ENCODE peak calls at places on chromosomes 6 and 20, in seven cellular contexts. One of them, this sample, is unnamed.

GRCh38 chr20:6120491-6120988 is 2.3 kb downstream of the FERMT1 start:
- DNase-seq in A673: peak; percentile 86
- DNase-seq in cardiac muscle cell: no peak
- DNase-seq in hepatocyte: no peak
- DNase-seq in GM06990: no peak
- DNase-seq in MM.1S: no peak
- DNase-seq in upper lobe of left lung: no peak
- DNase-seq in this sample: no peak

GRCh38 chr6:168216741-168217140 is 102.8 kb downstream of the DACT2 start:
- DNase-seq in A673: peak; percentile 67
- DNase-seq in cardiac muscle cell: no peak
- DNase-seq in hepatocyte: no peak
- DNase-seq in GM06990: no peak
- DNase-seq in MM.1S: no peak
- DNase-seq in upper lobe of left lung: no peak
- DNase-seq in this sample: no peak

GRCh38 chr6:145699462-145699861 is 35.9 kb downstream of the EPM2A start:
- DNase-seq in A673: no peak
- DNase-seq in cardiac muscle cell: no peak
- DNase-seq in hepatocyte: no peak
- DNase-seq in GM06990: no peak
- DNase-seq in MM.1S: no peak
- DNase-seq in upper lobe of left lung: no peak
- DNase-seq in this sample: no peak

GRCh38 chr20:44717986-44718385 is 2.8 kb downstream of the CCN5 start:
- DNase-seq in A673: no peak
- DNase-seq in cardiac muscle cell: no peak
- DNase-seq in hepatocyte: no peak
- DNase-seq in GM06990: no peak
- DNase-seq in MM.1S: no peak
- DNase-seq in upper lobe of left lung: no peak
- DNase-seq in this sample: no peak

GRCh38 chr6:15280023-15280422 is 34.2 kb downstream of the JARID2 start:
- DNase-seq in A673: no peak
- DNase-seq in cardiac muscle cell: no peak
- DNase-seq in hepatocyte: no peak
- DNase-seq in GM06990: no peak
- DNase-seq in MM.1S: no peak
- DNase-seq in upper lobe of left lung: no peak
- DNase-seq in this sample: no peak

GRCh38 chr6:156957931-156958547 is 180.9 kb downstream of the ARID1B start:
- DNase-seq in A673: no peak
- DNase-seq in cardiac muscle cell: no peak
- DNase-seq in hepatocyte: no peak
- DNase-seq in GM06990: no peak
- DNase-seq in MM.1S: no peak
- DNase-seq in upper lobe of left lung: no peak
- DNase-seq in this sample: no peak

GRCh38 chr6:163438940-163439335 is 24.4 kb downstream of the QKI start:
- DNase-seq in A673: peak; percentile 32
- DNase-seq in cardiac muscle cell: peak; percentile 58
- DNase-seq in hepatocyte: peak; percentile 16
- DNase-seq in GM06990: no peak
- DNase-seq in MM.1S: peak; percentile 75
- DNase-seq in upper lobe of left lung: no peak
- DNase-seq in this sample: no peak

GRCh38 chr6:69489970-69490369 is 306.8 kb downstream of the LMBRD1 start:
- DNase-seq in A673: no peak
- DNase-seq in cardiac muscle cell: no peak
- DNase-seq in hepatocyte: no peak
- DNase-seq in GM06990: peak; percentile 7
- DNase-seq in MM.1S: no peak
- DNase-seq in upper lobe of left lung: no peak
- DNase-seq in this sample: no peak

GRCh38 chr20:20395856-20396600 is 28.1 kb downstream of the INSM1 start:
- DNase-seq in A673: no peak
- DNase-seq in cardiac muscle cell: no peak
- DNase-seq in hepatocyte: no peak
- DNase-seq in GM06990: no peak
- DNase-seq in MM.1S: no peak
- DNase-seq in upper lobe of left lung: peak; percentile 67
- DNase-seq in this sample: peak; percentile 31

GRCh38 chr20:44646641-44647274 is 4.7 kb downstream of the ADA start:
- DNase-seq in A673: no peak
- DNase-seq in cardiac muscle cell: no peak
- DNase-seq in hepatocyte: no peak
- DNase-seq in GM06990: peak; percentile 76
- DNase-seq in MM.1S: peak; percentile 95
- DNase-seq in upper lobe of left lung: no peak
- DNase-seq in this sample: no peak

GRCh38 chr6:17865798-17866725 is 121.4 kb downstream of the KIF13A start:
- DNase-seq in A673: no peak
- DNase-seq in cardiac muscle cell: no peak
- DNase-seq in hepatocyte: peak; percentile 79
- DNase-seq in GM06990: no peak
- DNase-seq in MM.1S: no peak
- DNase-seq in upper lobe of left lung: no peak
- DNase-seq in this sample: no peak

GRCh38 chr20:46631212-46631869 is 19.9 kb downstream of the SLC13A3 start:
- DNase-seq in A673: no peak
- DNase-seq in cardiac muscle cell: no peak
- DNase-seq in hepatocyte: peak; percentile 53
- DNase-seq in GM06990: no peak
- DNase-seq in MM.1S: no peak
- DNase-seq in upper lobe of left lung: peak; percentile 36
- DNase-seq in this sample: no peak

GRCh38 chr20:49715466-49715865 is 1.8 kb upstream of the B4GALT5 start:
- DNase-seq in A673: no peak
- DNase-seq in cardiac muscle cell: no peak
- DNase-seq in hepatocyte: no peak
- DNase-seq in GM06990: no peak
- DNase-seq in MM.1S: no peak
- DNase-seq in upper lobe of left lung: no peak
- DNase-seq in this sample: no peak

GRCh38 chr20:49711331-49711987 is 2.2 kb downstream of the B4GALT5 start:
- DNase-seq in A673: no peak
- DNase-seq in cardiac muscle cell: no peak
- DNase-seq in hepatocyte: no peak
- DNase-seq in GM06990: no peak
- DNase-seq in MM.1S: no peak
- DNase-seq in upper lobe of left lung: no peak
- DNase-seq in this sample: no peak

GRCh38 chr20:49713779-49714712 is at the start of gene B4GALT5:
- DNase-seq in A673: peak; percentile 93
- DNase-seq in cardiac muscle cell: peak; percentile 94
- DNase-seq in hepatocyte: peak; percentile 91
- DNase-seq in GM06990: peak; percentile 87
- DNase-seq in MM.1S: peak; percentile 73
- DNase-seq in upper lobe of left lung: peak; percentile 96
- DNase-seq in this sample: peak; percentile 80

GRCh38 chr20:49712118-49712517 is 1.6 kb downstream of the B4GALT5 start:
- DNase-seq in A673: no peak
- DNase-seq in cardiac muscle cell: no peak
- DNase-seq in hepatocyte: no peak
- DNase-seq in GM06990: no peak
- DNase-seq in MM.1S: no peak
- DNase-seq in upper lobe of left lung: no peak
- DNase-seq in this sample: no peak

DNA sequence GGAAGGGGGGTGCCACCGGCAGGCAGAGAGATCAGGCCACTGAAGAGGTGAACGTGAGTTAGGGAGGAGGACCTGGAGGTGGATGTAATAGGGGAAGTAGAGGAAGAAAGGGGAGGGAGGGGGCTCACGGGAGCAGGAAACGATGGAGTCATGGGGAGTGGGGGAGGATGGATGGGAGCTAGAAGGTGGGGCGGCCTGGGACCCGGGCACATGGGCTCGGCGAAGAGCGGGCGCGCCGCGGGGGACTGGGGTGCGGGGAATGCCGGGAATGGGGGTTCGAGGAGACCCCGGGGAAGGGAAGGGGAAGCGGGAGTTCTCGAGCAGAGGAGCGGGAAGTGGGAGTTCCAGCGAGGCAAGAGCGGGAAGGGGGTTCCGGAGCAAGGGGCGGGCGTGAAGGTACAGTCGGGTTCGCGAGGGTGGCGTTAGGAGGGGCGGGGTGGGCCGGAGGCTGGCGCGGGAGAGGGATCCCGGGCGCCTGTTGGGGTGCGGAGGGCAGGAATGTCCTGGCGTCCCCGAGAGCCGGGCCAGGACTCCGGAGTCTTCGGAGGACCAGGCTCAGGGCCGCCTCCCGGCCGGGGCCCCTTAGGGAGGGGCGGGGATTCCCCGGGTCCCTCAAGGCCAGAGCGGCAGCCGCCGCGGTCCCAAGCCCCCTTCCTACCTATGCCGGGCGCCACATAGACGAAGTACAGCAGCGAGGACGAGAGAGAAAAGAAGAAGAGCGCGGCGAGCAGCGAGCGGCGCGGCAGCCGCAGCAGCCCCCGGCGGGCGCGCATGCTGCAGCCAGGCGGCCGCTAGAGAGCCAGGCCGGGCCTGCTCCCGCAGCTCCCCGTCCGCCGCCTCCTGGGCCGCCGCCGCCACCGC is 530 bp downstream of the B4GALT5 start:
- DNase-seq in A673: peak; percentile 36
- DNase-seq in cardiac muscle cell: peak; percentile 11
- DNase-seq in hepatocyte: peak; percentile 77
- DNase-seq in GM06990: peak; percentile 70
- DNase-seq in MM.1S: peak; percentile 27
- DNase-seq in upper lobe of left lung: peak; percentile 91
- DNase-seq in this sample: peak; percentile 7
- TF ChIP-seq CTCF in A673: no peak
- TF ChIP-seq CTCF in cardiac muscle cell: no peak
- TF ChIP-seq CTCF in hepatocyte: no peak
- TF ChIP-seq CTCF in GM06990: no peak
- TF ChIP-seq CTCF in MM.1S: no peak
- TF ChIP-seq CTCF in upper lobe of left lung: peak; percentile 27
- TF ChIP-seq CTCF in this sample: no peak

DNA sequence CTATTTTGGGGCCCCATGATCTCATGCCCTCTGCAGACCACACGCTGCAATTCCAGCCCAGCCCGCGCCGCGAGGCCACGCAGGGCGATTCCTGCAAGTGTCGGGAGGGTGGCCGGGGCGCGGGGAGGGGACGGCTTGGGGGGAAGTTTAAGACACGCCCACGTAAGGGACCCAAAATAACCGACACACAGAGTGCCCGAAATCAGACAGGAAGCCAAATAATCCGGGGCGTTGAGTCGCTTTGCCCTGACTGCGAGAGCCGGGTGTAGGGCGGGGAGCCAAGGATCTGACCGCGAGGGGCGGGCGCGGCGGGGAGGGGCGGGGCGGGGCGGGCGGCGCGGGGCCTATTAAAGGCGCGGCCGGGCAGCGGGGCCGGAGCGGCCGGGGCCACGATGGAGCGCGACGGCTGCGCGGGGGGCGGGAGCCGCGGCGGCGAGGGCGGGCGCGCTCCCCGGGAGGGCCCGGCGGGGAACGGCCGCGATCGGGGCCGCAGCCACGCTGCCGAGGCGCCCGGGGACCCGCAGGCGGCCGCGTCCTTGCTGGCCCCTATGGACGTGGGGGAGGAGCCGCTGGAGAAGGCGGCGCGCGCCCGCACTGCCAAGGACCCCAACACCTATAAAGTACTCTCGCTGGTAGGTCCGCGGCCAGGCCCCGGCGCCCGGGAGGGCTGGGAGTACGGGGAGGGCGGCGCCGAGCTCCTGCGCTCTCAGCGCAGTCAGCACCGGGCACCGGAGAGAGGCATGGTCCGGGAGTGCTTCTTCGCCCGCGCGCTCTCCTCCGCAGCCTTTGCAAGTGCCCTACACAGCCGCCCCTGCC is at the start of gene ENPP1:
- DNase-seq in A673: peak; percentile 76
- DNase-seq in cardiac muscle cell: peak; percentile 81
- DNase-seq in hepatocyte: peak; percentile 76
- DNase-seq in GM06990: peak; percentile 32
- DNase-seq in MM.1S: peak; percentile 91
- DNase-seq in upper lobe of left lung: peak; percentile 93
- DNase-seq in this sample: peak; percentile 61
- TF ChIP-seq CTCF in A673: peak; percentile 24
- TF ChIP-seq CTCF in cardiac muscle cell: peak; percentile 23
- TF ChIP-seq CTCF in hepatocyte: peak; percentile 37
- TF ChIP-seq CTCF in GM06990: no peak
- TF ChIP-seq CTCF in MM.1S: peak; percentile 47
- TF ChIP-seq CTCF in upper lobe of left lung: peak; percentile 37
- TF ChIP-seq CTCF in this sample: peak; percentile 44

GRCh38 chr6:119350202-119351004 is 842 bp upstream of the MAN1A1 start:
- DNase-seq in A673: peak; percentile 35
- DNase-seq in cardiac muscle cell: peak; percentile 22
- DNase-seq in hepatocyte: peak; percentile 68
- DNase-seq in GM06990: peak; percentile 63
- DNase-seq in MM.1S: peak; percentile 71
- DNase-seq in upper lobe of left lung: no peak
- DNase-seq in this sample: no peak
- TF ChIP-seq CTCF in A673: no peak
- TF ChIP-seq CTCF in cardiac muscle cell: no peak
- TF ChIP-seq CTCF in hepatocyte: no peak
- TF ChIP-seq CTCF in GM06990: no peak
- TF ChIP-seq CTCF in MM.1S: no peak
- TF ChIP-seq CTCF in upper lobe of left lung: no peak
- TF ChIP-seq CTCF in this sample: no peak

GRCh38 chr6:23277521-23278227 is 708.3 kb downstream of the HDGFL1 start:
- DNase-seq in A673: no peak
- DNase-seq in cardiac muscle cell: no peak
- DNase-seq in hepatocyte: no peak
- DNase-seq in GM06990: no peak
- DNase-seq in MM.1S: no peak
- DNase-seq in upper lobe of left lung: no peak
- DNase-seq in this sample: no peak
- TF ChIP-seq CTCF in A673: no peak
- TF ChIP-seq CTCF in cardiac muscle cell: no peak
- TF ChIP-seq CTCF in hepatocyte: no peak
- TF ChIP-seq CTCF in GM06990: no peak
- TF ChIP-seq CTCF in MM.1S: no peak
- TF ChIP-seq CTCF in upper lobe of left lung: no peak
- TF ChIP-seq CTCF in this sample: no peak

GRCh38 chr6:57172136-57173055 is at the start of gene BAG2:
- DNase-seq in A673: peak; percentile 96
- DNase-seq in cardiac muscle cell: peak; percentile 95
- DNase-seq in hepatocyte: peak; percentile 89
- DNase-seq in GM06990: peak; percentile 96
- DNase-seq in MM.1S: peak; percentile 80
- DNase-seq in upper lobe of left lung: peak; percentile 96
- DNase-seq in this sample: peak; percentile 77
- TF ChIP-seq CTCF in A673: no peak
- TF ChIP-seq CTCF in cardiac muscle cell: peak; percentile 13
- TF ChIP-seq CTCF in hepatocyte: peak; percentile 6
- TF ChIP-seq CTCF in GM06990: peak; percentile 4
- TF ChIP-seq CTCF in MM.1S: no peak
- TF ChIP-seq CTCF in upper lobe of left lung: peak; percentile 15
- TF ChIP-seq CTCF in this sample: peak; percentile 46